ENCODE peak calls at places on chromosomes 6 and 20, in eight cellular contexts. K is CD8-positive, alpha-beta T cell; J is body of pancreas; C is A673; M is uterus; Z is ovary; I is neural progenitor cell; Q is ascending aorta. E is an unnamed sample.

GRCh38 chr6:45350186-45350585 is 22.1 kb downstream of the RUNX2 start:
- DNase-seq in K (no peak), J (no peak), C (no peak), M (no peak), Z (no peak), I (no peak), Q (no peak), E (no peak)

GRCh38 chr6:117840541-117840983 is 66.5 kb upstream of the SLC35F1 start:
- DNase-seq in K (no peak), J (peak; percentile 8), C (peak; percentile 80), M (no peak), Z (no peak), I (peak; percentile 70), Q (no peak), E (no peak)

GRCh38 chr6:8526619-8527018 is 91.3 kb upstream of the SLC35B3 start:
- DNase-seq in K (no peak), J (no peak), C (no peak), M (no peak), Z (no peak), I (peak; percentile 8), Q (no peak), E (no peak)

GRCh38 chr6:160279850-160280249 is 21.2 kb upstream of the SLC22A2 start:
- DNase-seq in K (no peak), J (no peak), C (no peak), M (no peak), Z (no peak), I (no peak), Q (no peak), E (no peak)

GRCh38 chr6:132728616-132729015 is 14.8 kb upstream of the VNN1 start:
- DNase-seq in K (no peak), J (no peak), C (no peak), M (no peak), Z (no peak), I (peak; percentile 45), Q (no peak), E (no peak)

GRCh38 chr6:167827062-167827587 is 414 bp downstream of the AFDN start:
- DNase-seq in K (no peak), J (peak; percentile 34), C (no peak), M (peak; percentile 43), Z (peak; percentile 59), I (no peak), Q (no peak), E (peak; percentile 42)

GRCh38 chr6:13216236-13216933 is 112.0 kb downstream of the TBC1D7 start:
- DNase-seq in K (no peak), J (no peak), C (no peak), M (no peak), Z (no peak), I (no peak), Q (no peak), E (no peak)

GRCh38 chr6:124573953-124574352 is 388.3 kb upstream of the RNF217 start:
- DNase-seq in K (no peak), J (no peak), C (no peak), M (no peak), Z (no peak), I (no peak), Q (no peak), E (no peak)

GRCh38 chr6:15906393-15906976 is 222.4 kb upstream of the MYLIP start:
- DNase-seq in K (no peak), J (no peak), C (no peak), M (no peak), Z (no peak), I (no peak), Q (no peak), E (no peak)

GRCh38 chr6:112357801-112358200 is 10.7 kb downstream of the RFPL4B start:
- DNase-seq in K (no peak), J (no peak), C (peak; percentile 19), M (no peak), Z (no peak), I (no peak), Q (no peak), E (no peak)

GRCh38 chr20:37276494-37277252 is 12.8 kb upstream of the MANBAL start:
- DNase-seq in K (peak; percentile 34), J (peak; percentile 74), C (peak; percentile 50), M (peak; percentile 67), Z (peak; percentile 85), I (no peak), Q (no peak), E (peak; percentile 41)

GRCh38 chr6:129598244-129599187 is 111.5 kb downstream of the ARHGAP18 start:
- DNase-seq in K (no peak), J (peak; percentile 16), C (peak; percentile 86), M (no peak), Z (no peak), I (peak; percentile 70), Q (no peak), E (no peak)

DNA sequence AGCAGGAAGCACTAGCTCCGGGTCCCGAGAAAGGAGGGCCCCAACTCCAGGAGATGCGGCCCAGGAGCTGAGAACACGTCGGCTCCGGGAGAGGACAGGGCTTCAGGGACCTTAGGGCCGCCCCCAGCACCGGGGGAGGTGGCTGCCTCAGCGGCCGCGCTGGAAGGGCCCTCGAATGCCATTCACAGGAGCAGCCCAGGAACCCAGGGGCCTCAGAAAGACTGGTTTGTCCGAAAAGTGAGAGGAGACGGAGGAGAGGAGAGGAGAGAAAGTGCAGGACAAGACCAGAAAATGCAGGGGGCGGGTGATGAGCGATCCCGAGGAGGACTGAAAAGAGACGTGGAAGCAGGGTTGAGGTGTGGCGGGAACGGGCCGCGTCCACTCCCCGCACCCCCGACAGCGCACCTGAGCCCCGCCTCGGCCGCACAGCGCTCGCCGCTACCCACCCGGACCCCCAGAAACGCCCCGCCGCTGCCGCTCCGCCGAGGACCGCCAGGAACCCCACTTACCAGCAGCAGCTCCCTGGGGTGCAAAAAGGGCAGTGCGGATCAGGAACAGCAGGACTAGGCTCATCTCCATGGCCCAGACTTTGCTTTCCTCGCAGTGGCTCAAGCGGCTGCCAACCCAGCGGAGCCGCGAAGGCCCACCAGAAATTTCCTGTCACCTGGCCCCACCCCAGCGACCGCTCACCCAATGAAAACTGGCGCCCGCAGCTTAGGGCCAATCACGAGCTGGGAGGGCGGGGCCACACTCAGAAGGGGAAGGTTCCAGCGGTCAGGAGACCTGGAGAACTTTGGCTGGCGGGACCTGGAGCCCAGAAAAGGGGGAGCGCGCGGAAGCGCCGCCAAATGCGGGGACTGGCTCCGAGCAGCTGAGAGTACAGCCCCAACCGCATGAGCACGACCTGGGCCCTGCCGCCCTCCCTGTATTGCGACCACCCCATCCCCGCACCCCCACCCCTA is 25.4 kb downstream of the HLA-F start:
- DNase-seq in K (peak; percentile 81), J (peak; percentile 95), C (peak; percentile 83), M (peak; percentile 95), Z (peak; percentile 94), I (peak; percentile 95), Q (peak; percentile 89), E (peak; percentile 94)
- H3K4me3 ChIP-seq in K (peak overlapping the region; percentile 90), J (peak overlapping the region; percentile 44), C (peak overlapping the region; percentile 44), M (peak overlapping the region; percentile 64), Z (peak overlapping the region; percentile 86), I (peak overlapping the region; percentile 44), Q (peak overlapping the region; percentile 94), E (peak overlapping the region; percentile 83)

GRCh38 chr6:1552296-1552761 is 57.4 kb upstream of the FOXC1 start:
- DNase-seq in K (no peak), J (no peak), C (peak; percentile 49), M (no peak), Z (no peak), I (peak; percentile 26), Q (no peak), E (no peak)

GRCh38 chr6:1554241-1554880 is 55.4 kb upstream of the FOXC1 start:
- DNase-seq in K (no peak), J (no peak), C (no peak), M (no peak), Z (no peak), I (peak; percentile 16), Q (no peak), E (no peak)

GRCh38 chr6:1553562-1554088 is 56.1 kb upstream of the FOXC1 start:
- DNase-seq in K (no peak), J (no peak), C (no peak), M (no peak), Z (no peak), I (no peak), Q (no peak), E (no peak)

GRCh38 chr6:1558388-1558787 is 51.3 kb upstream of the FOXC1 start:
- DNase-seq in K (no peak), J (no peak), C (no peak), M (no peak), Z (no peak), I (no peak), Q (no peak), E (no peak)

GRCh38 chr6:1554881-1555569 is 54.7 kb upstream of the FOXC1 start:
- DNase-seq in K (peak; percentile 47), J (peak; percentile 42), C (peak; percentile 70), M (peak; percentile 76), Z (peak; percentile 83), I (peak; percentile 78), Q (no peak), E (peak; percentile 77)
- TF ChIP-seq CTCF in K (peak; percentile 59), J (peak; percentile 10), C (peak; percentile 76), M (peak; percentile 55), Z (peak; percentile 73), I (peak; percentile 81), Q (peak; percentile 86), E (peak; percentile 85)

DNA sequence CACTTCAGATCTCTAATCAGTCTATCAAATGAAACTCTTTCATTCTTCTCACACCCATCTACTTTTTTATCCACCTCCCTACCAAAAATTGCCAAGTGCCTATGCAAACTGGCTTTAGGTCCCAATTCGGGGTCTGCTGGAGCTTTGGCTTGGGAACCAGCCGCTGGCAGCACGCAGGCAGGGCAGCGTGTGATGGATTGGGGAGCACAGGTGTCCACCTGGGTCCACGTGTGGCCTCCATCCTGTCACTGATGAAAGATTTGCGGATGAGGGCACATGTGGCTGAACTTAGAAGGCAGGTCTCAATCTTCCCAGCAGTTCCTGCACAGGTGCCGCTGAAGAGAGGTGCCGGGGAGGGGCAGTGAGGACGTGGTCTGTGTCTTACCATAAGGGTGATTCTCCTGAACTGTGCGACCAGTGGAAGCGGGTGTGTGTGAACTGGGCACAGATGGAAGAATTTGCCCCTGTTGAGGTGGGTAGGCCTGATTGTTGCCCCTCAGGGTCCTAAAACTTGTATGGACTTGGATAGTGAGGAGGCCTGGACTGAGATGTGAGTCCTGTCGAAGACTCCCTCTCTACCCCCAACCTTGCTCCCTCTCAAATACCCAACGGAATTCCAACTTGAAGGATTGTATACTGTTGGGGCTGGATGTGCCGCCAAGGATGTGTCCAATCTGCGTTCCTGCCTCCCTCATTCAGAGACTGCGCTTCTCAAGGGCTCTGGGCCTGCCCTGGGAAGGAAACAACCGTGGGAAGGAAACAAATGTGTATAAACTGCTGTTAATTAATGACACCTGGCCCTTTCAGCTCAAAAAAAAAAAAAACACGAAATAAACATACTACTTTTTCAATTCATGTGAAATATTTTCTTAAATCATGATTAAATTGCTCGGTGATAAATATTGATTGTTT is 18.4 kb upstream of the RAET1L start:
- DNase-seq in K (no peak), J (no peak), C (no peak), M (no peak), Z (no peak), I (no peak), Q (no peak), E (no peak)
- H3K27me3 ChIP-seq in K (peaks cover 4% of the 10 kb centered on the region), J (no peaks in the 10 kb centered on the region), C (peaks cover 39% of the 10 kb centered on the region), M (no peaks in the 10 kb centered on the region), Z (no peaks in the 10 kb centered on the region), I (peaks cover 55% of the 10 kb centered on the region), Q (peaks cover 11% of the 10 kb centered on the region), E (peaks cover 76% of the 10 kb centered on the region)

GRCh38 chr20:64101731-64102621 is 5.4 kb downstream of the NPBWR2 start:
- DNase-seq in K (peak; percentile 60), J (peak; percentile 45), C (peak; percentile 61), M (no peak), Z (peak; percentile 27), I (peak; percentile 86), Q (no peak), E (peak; percentile 33)
- H3K4me3 ChIP-seq in K (peak overlapping the region; percentile 39), J (peak overlapping the region; percentile 21), C (peak overlapping the region; percentile 28), M (no peak overlapping the region), Z (no peak overlapping the region), I (peak overlapping the region; percentile 70), Q (peak overlapping the region; percentile 45), E (peak overlapping the region; percentile 67)

GRCh38 chr20:3622411-3622810 is 40.8 kb downstream of the GFRA4 start:
- DNase-seq in K (no peak), J (no peak), C (no peak), M (no peak), Z (no peak), I (no peak), Q (no peak), E (no peak)
- TF ChIP-seq CTCF in K (no peak), J (no peak), C (no peak), M (no peak), Z (no peak), I (no peak), Q (no peak), E (no peak)